ENCODE peak calls at places on chromosome 16, in seven cellular contexts. H is NCI-H1092 treated with DMSO at 0.1 percent for 48 hours, C is EH, I is upper lobe of right lung, W is MCF 10A, L is iris pigment epithelial cell, F is HEK293T. P is an unnamed sample.

GRCh38 chr16:946048-946395 is 24.8 kb downstream of the LMF1 start:
- DNase-seq in C (no peak), L (peak), F (no peak), I (no peak), H (no peak), W (no peak), P (no peak)

GRCh38 chr16:2035431-2036199 is 8.9 kb downstream of the NHERF2 start:
- DNase-seq in L (peak), W (no peak), H (peak), I (peak), F (no peak), C (peak), P (no peak)

GRCh38 chr16:10206215-10206614 is 24.0 kb upstream of the GRIN2A start:
- DNase-seq in C (no peak), I (no peak), H (no peak), F (no peak), W (peak), L (no peak), P (no peak)

GRCh38 chr16:79598341-79599181 is 2.0 kb downstream of the MAF start:
- DNase-seq in F (peak), I (peak), H (peak), L (peak), W (peak), C (no peak), P (no peak)

GRCh38 chr16:12208341-12209035 is 232.0 kb downstream of the SNX29 start:
- DNase-seq in H (no peak), I (no peak), F (no peak), C (peak), L (peak), W (no peak), P (no peak)

GRCh38 chr16:66988197-66988788 is at the start of gene CES4A:
- DNase-seq in L (peak), C (no peak), F (no peak), I (no peak), W (peak), H (no peak), P (no peak)

GRCh38 chr16:30077656-30078055 is 1.9 kb downstream of the PPP4C start:
- DNase-seq in I (no peak), C (peak), H (no peak), F (no peak), L (no peak), W (no peak), P (no peak)

GRCh38 chr16:84617068-84617630 is 729 bp downstream of the COTL1 start:
- DNase-seq in H (no peak), W (peak), I (peak), F (peak), L (no peak), C (peak), P (no peak)

GRCh38 chr16:87897563-87898505 is 28.5 kb upstream of the SLC7A5 start:
- DNase-seq in W (no peak), I (no peak), F (no peak), C (no peak), L (no peak), H (no peak), P (no peak)

GRCh38 chr16:70809392-70810060 is 8.6 kb upstream of the VAC14 start:
- DNase-seq in L (no peak), C (no peak), F (no peak), W (no peak), H (peak), I (no peak), P (no peak)

GRCh38 chr16:81625544-81626152 is 153.4 kb upstream of the PLCG2 start:
- DNase-seq in H (peak), C (peak), F (no peak), I (no peak), L (peak), W (peak), P (no peak)

GRCh38 chr16:67207116-67207856 is 8.4 kb downstream of the ELMO3 start:
- DNase-seq in I (no peak), F (no peak), C (no peak), W (peak), L (no peak), H (no peak), P (no peak)

GRCh38 chr16:84933774-84934571 is 77.4 kb downstream of the ZDHHC7 start:
- DNase-seq in F (no peak), I (peak), L (no peak), W (no peak), C (peak), H (no peak), P (no peak)

GRCh38 chr16:14193316-14193871 is 122.3 kb downstream of the MRTFB start:
- DNase-seq in I (no peak), C (no peak), F (no peak), W (no peak), H (peak), L (no peak), P (no peak)

GRCh38 chr16:11038777-11039176 is 94.4 kb downstream of the CLEC16A start:
- DNase-seq in H (no peak), L (no peak), I (no peak), W (peak), F (no peak), C (no peak), P (no peak)

GRCh38 chr16:51150894-51151320 is at the start of gene SALL1:
- DNase-seq in C (peak), W (no peak), H (no peak), L (peak), I (no peak), F (no peak), P (no peak)

GRCh38 chr16:466651-467050 is 41.2 kb downstream of the RAB11FIP3 start:
- DNase-seq in L (no peak), H (no peak), W (no peak), C (no peak), I (no peak), F (no peak), P (no peak)

GRCh38 chr16:57045694-57046381 is 46.5 kb upstream of the CPNE2 start:
- DNase-seq in C (peak), H (peak), W (peak), I (no peak), F (peak), L (peak), P (no peak)

GRCh38 chr16:88337021-88337420 is 45.7 kb upstream of the ZNF469 start:
- DNase-seq in C (peak), I (no peak), W (peak), L (no peak), H (no peak), F (no peak), P (no peak)

GRCh38 chr16:76913046-76913445 is 277.9 kb upstream of the MON1B start:
- DNase-seq in H (no peak), I (no peak), C (no peak), F (no peak), W (peak), L (no peak), P (no peak)

GRCh38 chr16:65117701-65118448 is 4.0 kb downstream of the CDH11 start:
- DNase-seq in I (no peak), F (peak), L (peak), H (peak), W (peak), C (peak), P (no peak)

GRCh38 chr16:58638148-58639036 is 8.8 kb upstream of the CNOT1 start:
- DNase-seq in F (peak), L (peak), I (no peak), W (peak), H (no peak), C (peak), P (no peak)

GRCh38 chr16:11297492-11298142 is 16.5 kb upstream of the PRM1 start:
- DNase-seq in C (peak), L (peak), I (peak), H (peak), W (no peak), F (no peak), P (no peak)

GRCh38 chr16:86517652-86518258 is 7.4 kb downstream of the FOXF1 start:
- DNase-seq in I (no peak), W (peak), L (peak), C (peak), H (peak), F (peak), P (no peak)

GRCh38 chr16:80544326-80544725 is 3.5 kb downstream of the DYNLRB2 start:
- DNase-seq in L (no peak), C (no peak), W (no peak), H (no peak), I (no peak), F (no peak), P (no peak)

GRCh38 chr16:27446721-27447120 is 44.7 kb downstream of the IL21R start:
- DNase-seq in I (no peak), W (no peak), C (no peak), F (no peak), H (no peak), L (no peak), P (no peak)

GRCh38 chr16:3004319-3004718 is 8.4 kb upstream of the CLDN9 start:
- DNase-seq in I (no peak), C (peak), L (no peak), W (no peak), H (peak), F (no peak), P (no peak)

GRCh38 chr16:48409839-48410610 is 24.8 kb upstream of the SIAH1 start:
- DNase-seq in L (peak), I (no peak), H (no peak), F (no peak), W (peak), C (peak), P (no peak)

GRCh38 chr16:85707528-85708095 is 18.9 kb upstream of the GINS2 start:
- DNase-seq in F (no peak), L (no peak), W (no peak), I (no peak), H (no peak), C (no peak), P (no peak)

GRCh38 chr16:14132696-14133048 is 61.6 kb downstream of the MRTFB start:
- DNase-seq in C (no peak), L (peak), W (no peak), I (no peak), H (no peak), F (no peak), P (no peak)

GRCh38 chr16:55297910-55298175 is 26.2 kb upstream of the IRX6 start:
- DNase-seq in W (peak), F (no peak), I (no peak), C (peak), H (no peak), L (peak), P (no peak)

GRCh38 chr16:14562691-14563491 is 67.2 kb downstream of the PARN start:
- DNase-seq in F (peak), W (peak), I (no peak), C (peak), L (peak), H (no peak), P (no peak)

GRCh38 chr16:49492896-49493620 is 119.5 kb downstream of the C16orf78 start:
- DNase-seq in W (no peak), F (no peak), I (peak), H (no peak), C (no peak), L (no peak), P (no peak)

GRCh38 chr16:88971371-88972097 is 5.5 kb downstream of the CBFA2T3 start:
- DNase-seq in C (no peak), L (no peak), H (no peak), F (no peak), I (no peak), W (no peak), P (no peak)

GRCh38 chr16:11916524-11917285 is 949 bp upstream of the GSPT1 start:
- DNase-seq in F (peak), H (no peak), W (peak), I (no peak), C (peak), L (peak), P (no peak)

GRCh38 chr16:15954814-15955151 is 5.4 kb downstream of the ABCC1 start:
- DNase-seq in L (no peak), F (no peak), I (no peak), H (no peak), W (no peak), C (peak), P (no peak)

GRCh38 chr16:57185446-57185944 is 344 bp downstream of the PSME3IP1 start:
- DNase-seq in H (no peak), L (peak), C (peak), F (peak), W (peak), I (no peak), P (no peak)

GRCh38 chr16:9047689-9048301 is 43.6 kb upstream of the HAPSTR1 start:
- DNase-seq in C (peak), H (no peak), F (peak), W (peak), I (peak), L (peak), P (no peak)

GRCh38 chr16:11597268-11597690 is 10.6 kb upstream of the LITAF start:
- DNase-seq in C (peak), L (peak), H (no peak), F (no peak), W (no peak), I (no peak), P (no peak)

GRCh38 chr16:14324581-14324980 is 253.5 kb downstream of the MRTFB start:
- DNase-seq in I (no peak), L (peak), C (peak), W (peak), H (no peak), F (no peak), P (no peak)